ENCODE peak calls at places on chromosomes 12 and 14, in four cellular contexts. M, A, D and L are unnamed samples.

GRCh38 chr14:68551045-68551683 is 241.7 kb downstream of the ZFP36L1 start:
- DNase-seq in M (no peak), A (no peak), D (no peak), L (no peak)

GRCh38 chr12:50986961-50987737 is 34.8 kb downstream of the HIGD1C start:
- DNase-seq in M (no peak), A (no peak), D (no peak), L (peak; percentile 47)

GRCh38 chr12:106107566-106107965 is 31.2 kb downstream of the NUAK1 start:
- DNase-seq in M (no peak), A (no peak), D (no peak), L (no peak)

GRCh38 chr14:98466807-98467206 is 805.2 kb downstream of the BCL11B start:
- DNase-seq in M (peak; percentile 34), A (no peak), D (no peak), L (no peak)

GRCh38 chr12:124233041-124233836 is 61.7 kb upstream of the RFLNA start:
- DNase-seq in M (peak; percentile 48), A (no peak), D (peak; percentile 63), L (no peak)

GRCh38 chr12:94074970-94075695 is 73.2 kb upstream of the PLXNC1 start:
- DNase-seq in M (peak; percentile 62), A (no peak), D (peak; percentile 36), L (peak; percentile 49)

GRCh38 chr14:101355284-101355683 is 206.0 kb upstream of the DIO3 start:
- DNase-seq in M (no peak), A (peak; percentile 53), D (no peak), L (no peak)

GRCh38 chr12:22121224-22121623 is 75.2 kb downstream of the CMAS start:
- DNase-seq in M (peak; percentile 9), A (no peak), D (no peak), L (peak; percentile 27)

GRCh38 chr14:69719501-69719951 is 47.4 kb upstream of the SRSF5 start:
- DNase-seq in M (peak; percentile 69), A (no peak), D (no peak), L (no peak)

GRCh38 chr12:112347521-112347920 is 34.7 kb downstream of the HECTD4 start:
- DNase-seq in M (no peak), A (no peak), D (no peak), L (no peak)

GRCh38 chr12:85489194-85489593 is 209.2 kb downstream of the ALX1 start:
- DNase-seq in M (no peak), A (no peak), D (no peak), L (no peak)

GRCh38 chr14:104348741-104349140 is 210.4 kb downstream of the KIF26A start:
- DNase-seq in M (no peak), A (peak; percentile 70), D (no peak), L (no peak)

GRCh38 chr14:74083784-74084276 is 423 bp downstream of the ALDH6A1 start:
- DNase-seq in M (no peak), A (no peak), D (no peak), L (no peak)

GRCh38 chr12:45762185-45763110 is 32.9 kb downstream of the ARID2 start:
- DNase-seq in M (no peak), A (no peak), D (peak; percentile 10), L (no peak)

GRCh38 chr12:12819752-12820311 is 6.7 kb downstream of the DDX47 start:
- DNase-seq in M (peak; percentile 89), A (peak; percentile 73), D (peak; percentile 82), L (no peak)

GRCh38 chr14:93050761-93051160 is 65.0 kb downstream of the ITPK1 start:
- DNase-seq in M (no peak), A (no peak), D (no peak), L (no peak)

GRCh38 chr12:105214670-105215375 is 21.2 kb downstream of the APPL2 start:
- DNase-seq in M (peak; percentile 39), A (no peak), D (no peak), L (no peak)

GRCh38 chr12:81759215-81759991 is at the start of gene PPFIA2:
- DNase-seq in M (peak; percentile 44), A (no peak), D (no peak), L (peak; percentile 46)

GRCh38 chr12:117603316-117604113 is 242.1 kb upstream of the NOS1 start:
- DNase-seq in M (no peak), A (no peak), D (no peak), L (no peak)

GRCh38 chr14:99602054-99602787 is 1.8 kb downstream of the CCDC85C start:
- DNase-seq in M (peak; percentile 26), A (no peak), D (no peak), L (no peak)

GRCh38 chr14:63457498-63457897 is 85.7 kb downstream of the PPP2R5E start:
- DNase-seq in M (no peak), A (no peak), D (no peak), L (no peak)

GRCh38 chr12:60070541-60070940 is 474.7 kb downstream of the SLC16A7 start:
- DNase-seq in M (no peak), A (no peak), D (no peak), L (no peak)

GRCh38 chr12:2057041-2057792 is 4.4 kb downstream of the CACNA1C start:
- DNase-seq in M (peak; percentile 39), A (no peak), D (peak; percentile 42), L (peak; percentile 90)

GRCh38 chr14:105329411-105330200 is 15.1 kb downstream of the PACS2 start:
- DNase-seq in M (no peak), A (no peak), D (no peak), L (no peak)

GRCh38 chr12:3551386-3551785 is 60.4 kb downstream of the PRMT8 start:
- DNase-seq in M (peak; percentile 43), A (peak; percentile 52), D (no peak), L (no peak)

GRCh38 chr12:3770891-3771290 is 18.0 kb upstream of the CRACR2A start:
- DNase-seq in M (no peak), A (no peak), D (no peak), L (no peak)

GRCh38 chr12:21725731-21726130 is 48.8 kb downstream of the KCNJ8 start:
- DNase-seq in M (no peak), A (no peak), D (no peak), L (no peak)

GRCh38 chr14:103385994-103386491 is 828 bp downstream of the MARK3 start:
- DNase-seq in M (no peak), A (peak; percentile 89), D (no peak), L (peak; percentile 44)

GRCh38 chr12:46983959-46984833 is 95.2 kb upstream of the PCED1B start:
- DNase-seq in M (peak; percentile 23), A (no peak), D (peak; percentile 10), L (peak; percentile 33)